ENCODE peak calls at places on chromosomes 12 and 14, in eight cellular contexts. R is CD8-positive, alpha-beta T cell; F is GM23248; X is A673; Q is A549; O is transverse colon; I is AG04450; K is ascending aorta. G is an unnamed sample.
A peak's percentile ranks its signal among the peaks of the same experiment; 100 is the strongest.

GRCh38 chr12:15827136-15827535 is 37.9 kb upstream of the EPS8 start:
- DNase-seq in X (no peak), R (no peak), F (no peak), O (no peak), K (no peak), Q (no peak), I (no peak), G (no peak)

GRCh38 chr12:81712536-81712935 is 46.6 kb downstream of the PPFIA2 start:
- DNase-seq in I (no peak), O (no peak), X (no peak), F (no peak), Q (no peak), K (no peak), R (no peak), G (no peak)

GRCh38 chr14:74257078-74257987 is 18.1 kb downstream of the VSX2 start:
- DNase-seq in I (no peak), K (no peak), Q (peak; percentile 47), F (peak; percentile 66), O (peak; percentile 43), X (peak; percentile 54), R (peak; percentile 51), G (peak; percentile 66)

GRCh38 chr12:34219046-34219770 is 196.9 kb downstream of the ALG10 start:
- DNase-seq in X (no peak), F (no peak), O (no peak), Q (no peak), K (no peak), I (no peak), R (no peak), G (no peak)

GRCh38 chr12:21607701-21608100 is 3.1 kb upstream of the GYS2 start:
- DNase-seq in R (no peak), K (no peak), Q (no peak), F (peak; percentile 33), X (peak; percentile 34), I (no peak), O (no peak), G (no peak)

GRCh38 chr12:17016116-17016864 is 410.3 kb upstream of the LMO3 start:
- DNase-seq in Q (no peak), I (no peak), F (no peak), O (no peak), R (no peak), X (no peak), K (no peak), G (no peak)

GRCh38 chr12:127579446-127579845 is 687.5 kb upstream of the TMEM132C start:
- DNase-seq in K (no peak), X (no peak), I (no peak), O (no peak), R (no peak), Q (no peak), F (peak; percentile 47), G (no peak)

GRCh38 chr12:87793134-87793533 is 236.1 kb downstream of the C12orf50 start:
- DNase-seq in R (no peak), I (no peak), F (peak; percentile 46), K (no peak), X (no peak), Q (no peak), O (no peak), G (no peak)

GRCh38 chr14:90193925-90194324 is 62.4 kb upstream of the PSMC1 start:
- DNase-seq in Q (no peak), I (no peak), X (peak; percentile 15), R (no peak), F (no peak), O (no peak), K (peak; percentile 25), G (no peak)

GRCh38 chr12:3427956-3428355 is 63.0 kb upstream of the PRMT8 start:
- DNase-seq in R (no peak), O (no peak), F (no peak), I (no peak), Q (no peak), K (no peak), X (no peak), G (no peak)

GRCh38 chr14:49882826-49883694 is 9.8 kb upstream of the ARF6 start:
- DNase-seq in O (no peak), R (no peak), K (no peak), F (no peak), Q (no peak), I (no peak), X (no peak), G (no peak)

GRCh38 chr14:31622060-31622459 is 60.9 kb downstream of the NUBPL start:
- DNase-seq in I (no peak), X (no peak), R (no peak), K (no peak), O (no peak), F (no peak), Q (no peak), G (no peak)

GRCh38 chr12:1170411-1170810 is 179.4 kb downstream of the ERC1 start:
- DNase-seq in X (no peak), F (no peak), O (no peak), I (no peak), Q (no peak), R (no peak), K (no peak), G (no peak)

GRCh38 chr12:131829351-131829794 is 1.2 kb downstream of the MMP17 start:
- DNase-seq in I (no peak), O (no peak), Q (no peak), F (peak; percentile 67), X (no peak), R (no peak), K (no peak), G (no peak)

GRCh38 chr12:108115746-108116125 is 13.4 kb upstream of the WSCD2 start:
- DNase-seq in Q (no peak), F (no peak), R (no peak), O (no peak), K (no peak), I (no peak), X (no peak), G (no peak)

GRCh38 chr12:108119126-108119973 is 9.7 kb upstream of the WSCD2 start:
- DNase-seq in R (no peak), X (no peak), F (no peak), K (no peak), Q (no peak), I (no peak), O (no peak), G (no peak)

GRCh38 chr12:108117902-108118301 is 11.2 kb upstream of the WSCD2 start:
- DNase-seq in Q (no peak), X (no peak), O (no peak), F (no peak), R (no peak), K (no peak), I (no peak), G (no peak)

GRCh38 chr12:108116254-108116653 is 12.8 kb upstream of the WSCD2 start:
- DNase-seq in X (no peak), I (no peak), F (no peak), R (no peak), Q (no peak), K (no peak), O (no peak), G (no peak)

DNA sequence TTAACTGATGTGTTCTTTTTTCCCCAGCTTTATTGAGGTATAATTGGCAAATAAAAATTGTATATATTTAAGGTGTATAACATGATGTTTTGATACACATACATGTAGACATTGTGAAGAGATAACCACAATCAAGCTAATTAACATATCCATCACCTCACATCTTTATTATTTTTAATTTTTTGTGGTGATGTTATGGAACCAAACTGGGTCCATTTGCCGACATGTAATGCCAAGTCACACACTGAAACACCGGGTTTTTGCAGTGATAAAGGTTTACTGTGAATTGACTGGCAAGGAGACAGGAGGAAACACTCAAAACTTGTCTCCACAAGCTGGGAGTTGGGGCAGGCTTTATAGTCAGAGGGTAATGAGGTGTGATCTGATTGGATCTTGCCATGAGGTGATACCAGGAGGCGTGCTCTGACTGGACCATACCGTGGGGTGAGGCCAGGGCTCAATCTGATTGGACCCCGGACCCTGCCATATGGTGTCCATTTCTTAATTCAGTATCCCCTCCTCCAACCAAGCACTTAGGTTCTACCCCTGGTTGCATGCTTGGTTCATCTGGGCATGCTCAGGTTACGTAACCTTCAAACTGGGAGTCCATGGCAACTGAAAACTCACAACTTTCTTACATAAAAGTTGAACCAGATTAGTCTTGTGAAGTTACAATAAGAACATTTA is 11.8 kb upstream of the WSCD2 start:
- DNase-seq in I (no peak), R (no peak), Q (no peak), F (no peak), X (peak; percentile 15), O (no peak), K (no peak), G (no peak)
- H3K27ac ChIP-seq in I (no peak overlapping the region), R (no peak overlapping the region), Q (no peak overlapping the region), F (no peak overlapping the region), X (no peak overlapping the region), O (no peak overlapping the region), K (no peak overlapping the region), G (no peak overlapping the region)

GRCh38 chr14:70942342-70942706 is 35.1 kb downstream of the PCNX1 start:
- DNase-seq in R (no peak), Q (no peak), I (no peak), X (no peak), F (no peak), K (no peak), O (no peak), G (no peak)
- H3K27ac ChIP-seq in R (no peak overlapping the region), Q (no peak overlapping the region), I (no peak overlapping the region), X (no peak overlapping the region), F (no peak overlapping the region), K (no peak overlapping the region), O (no peak overlapping the region), G (no peak overlapping the region)

GRCh38 chr12:12428047-12428446 is 71.2 kb downstream of the BORCS5 start:
- DNase-seq in O (no peak), K (no peak), R (no peak), F (no peak), X (no peak), I (no peak), Q (no peak), G (no peak)

GRCh38 chr12:12427568-12427967 is 70.7 kb downstream of the BORCS5 start:
- DNase-seq in F (no peak), R (no peak), K (no peak), O (no peak), I (no peak), X (no peak), Q (no peak), G (no peak)

GRCh38 chr12:12423367-12423766 is 66.5 kb downstream of the BORCS5 start:
- DNase-seq in Q (no peak), O (no peak), X (no peak), I (no peak), K (no peak), R (no peak), F (no peak), G (no peak)

GRCh38 chr12:12428961-12429657 is 72.2 kb downstream of the BORCS5 start:
- DNase-seq in I (no peak), F (no peak), X (no peak), O (no peak), K (no peak), Q (no peak), R (no peak), G (no peak)

DNA sequence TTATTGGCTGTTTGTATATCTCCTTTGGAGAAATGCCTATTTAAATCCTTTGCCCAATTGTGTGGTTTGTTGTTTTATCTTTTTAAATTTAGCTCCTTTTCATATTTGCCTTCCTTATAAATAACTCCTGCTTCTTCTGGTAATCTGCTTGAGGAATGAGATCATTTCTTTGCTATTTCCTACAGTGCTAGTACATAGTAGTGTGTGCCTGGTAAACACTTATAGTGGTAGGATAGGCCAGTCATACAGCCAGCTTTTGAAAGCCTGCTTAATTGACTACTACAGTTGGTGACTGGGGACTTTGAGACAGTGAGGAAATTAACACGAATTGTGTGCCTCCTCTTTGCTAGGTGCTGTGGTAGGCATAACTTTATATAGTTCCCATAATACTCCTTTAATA is 68.7 kb downstream of the BORCS5 start:
- DNase-seq in R (no peak), F (peak; percentile 42), Q (no peak), X (no peak), K (no peak), O (no peak), I (no peak), G (no peak)
- H3K27ac ChIP-seq in R (no peak overlapping the region), F (no peak overlapping the region), Q (no peak overlapping the region), X (no peak overlapping the region), K (peak overlapping the region; percentile 68), O (no peak overlapping the region), I (no peak overlapping the region), G (peak overlapping the region; percentile 61)

GRCh38 chr14:23550131-23550826 is 1.3 kb downstream of the ZFHX2 start:
- DNase-seq in I (no peak), O (no peak), F (no peak), Q (no peak), K (no peak), X (no peak), R (no peak), G (no peak)
- H3K27ac ChIP-seq in I (no peak overlapping the region), O (no peak overlapping the region), F (no peak overlapping the region), Q (peak overlapping the region; percentile 88), K (no peak overlapping the region), X (no peak overlapping the region), R (no peak overlapping the region), G (no peak overlapping the region)